ENCODE peak calls at places on chromosomes 13 and 19, in seven cellular contexts. X is neuronal stem cell; A is cardiac muscle cell; E is ascending aorta; O is CD8-positive, alpha-beta T cell; V is fibroblast of lung; U is endothelial cell of umbilical vein. B is an unnamed sample. For H3K4me1, the result is how much of the 10 kb centered on the place peaks cover.

GRCh38 chr19:35013047-35013819 is 13.1 kb downstream of the GRAMD1A start:
- DNase-seq in X (no peak), A (peak), E (no peak), O (peak), V (peak), U (peak), B (peak)

GRCh38 chr13:35190241-35190640 is 248.2 kb downstream of the NBEA start:
- DNase-seq in X (no peak), A (no peak), E (no peak), O (no peak), V (peak), U (no peak), B (no peak)

GRCh38 chr19:40223135-40223822 is 3.2 kb downstream of the CCNP start:
- DNase-seq in X (no peak), A (no peak), E (no peak), O (no peak), V (no peak), U (no peak), B (no peak)

GRCh38 chr19:39599116-39599515 is 3.2 kb upstream of the LGALS13 start:
- DNase-seq in X (peak), A (peak), E (no peak), O (no peak), V (peak), U (peak), B (no peak)

GRCh38 chr13:99378985-99379734 is 72.0 kb upstream of the GPR183 start:
- DNase-seq in X (no peak), A (no peak), E (no peak), O (no peak), V (no peak), U (no peak), B (no peak)

GRCh38 chr19:58518261-58519086 is 1.1 kb downstream of the ZBTB45 start:
- DNase-seq in X (no peak), A (no peak), E (no peak), O (no peak), V (no peak), U (no peak), B (peak)

GRCh38 chr13:93307651-93308050 is 81.0 kb downstream of the GPC6 start:
- DNase-seq in X (no peak), A (no peak), E (no peak), O (no peak), V (no peak), U (no peak), B (no peak)

GRCh38 chr19:1422360-1422759 is 15.0 kb downstream of the DAZAP1 start:
- DNase-seq in X (no peak), A (no peak), E (no peak), O (no peak), V (no peak), U (no peak), B (no peak)

GRCh38 chr13:84126671-84127171 is 244.4 kb upstream of the SLITRK1 start:
- DNase-seq in X (no peak), A (no peak), E (no peak), O (no peak), V (no peak), U (no peak), B (peak)

DNA sequence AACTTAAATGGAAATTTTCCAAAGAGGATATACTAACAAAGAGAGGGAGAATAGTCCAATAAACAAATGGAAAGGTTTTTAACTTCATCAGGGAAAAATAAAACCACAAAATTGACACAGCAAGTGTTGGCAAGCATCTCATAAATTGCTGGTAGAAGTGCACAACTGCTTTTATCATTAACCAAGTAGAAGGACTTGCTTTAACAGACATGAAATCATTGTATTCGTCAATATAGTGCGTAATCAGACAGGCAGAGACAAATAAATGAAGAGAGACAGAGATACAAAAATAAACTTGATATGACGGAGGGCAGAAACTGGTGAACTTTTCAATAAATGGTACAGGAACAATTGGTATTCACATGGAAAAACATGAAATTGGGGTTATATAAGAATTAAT is 7.4 kb downstream of the TGDS start:
- DNase-seq in X (no peak), A (no peak), E (no peak), O (no peak), V (no peak), U (no peak), B (no peak)
- H3K4me3 ChIP-seq in X (no peak), A (no peak), E (no peak), O (no peak), V (no peak), U (no peak), B (no peak)

GRCh38 chr19:10112037-10112751 is 701 bp downstream of the P2RY11 start:
- DNase-seq in X (no peak), A (peak), E (no peak), O (no peak), V (no peak), U (no peak), B (peak)

GRCh38 chr19:10109528-10109927 is 2.0 kb upstream of the P2RY11 start:
- DNase-seq in X (no peak), A (no peak), E (no peak), O (no peak), V (no peak), U (no peak), B (no peak)

GRCh38 chr19:10111405-10111811 is at the start of gene P2RY11:
- DNase-seq in X (no peak), A (no peak), E (no peak), O (no peak), V (no peak), U (no peak), B (peak)

GRCh38 chr19:10110972-10111317 is 548 bp upstream of the P2RY11 start:
- DNase-seq in X (no peak), A (no peak), E (no peak), O (no peak), V (no peak), U (no peak), B (peak)

GRCh38 chr19:10110076-10110971 is 1.2 kb upstream of the P2RY11 start:
- DNase-seq in X (no peak), A (no peak), E (no peak), O (no peak), V (no peak), U (no peak), B (no peak)
- H3K4me1 ChIP-seq in X (under half), A (under half), E (under half), O (under half), V (under half), U (under half), B (under half)

GRCh38 chr13:51637852-51638496 is 53.7 kb downstream of the WDFY2 start:
- DNase-seq in X (peak), A (no peak), E (no peak), O (no peak), V (no peak), U (no peak), B (no peak)

GRCh38 chr13:51636349-51636890 is 52.2 kb downstream of the WDFY2 start:
- DNase-seq in X (no peak), A (no peak), E (no peak), O (no peak), V (no peak), U (peak), B (no peak)

GRCh38 chr13:51635137-51635878 is 51.0 kb downstream of the WDFY2 start:
- DNase-seq in X (no peak), A (no peak), E (no peak), O (no peak), V (no peak), U (no peak), B (no peak)

GRCh38 chr13:51639171-51639570 is 54.9 kb downstream of the WDFY2 start:
- DNase-seq in X (no peak), A (no peak), E (no peak), O (no peak), V (no peak), U (no peak), B (no peak)

DNA sequence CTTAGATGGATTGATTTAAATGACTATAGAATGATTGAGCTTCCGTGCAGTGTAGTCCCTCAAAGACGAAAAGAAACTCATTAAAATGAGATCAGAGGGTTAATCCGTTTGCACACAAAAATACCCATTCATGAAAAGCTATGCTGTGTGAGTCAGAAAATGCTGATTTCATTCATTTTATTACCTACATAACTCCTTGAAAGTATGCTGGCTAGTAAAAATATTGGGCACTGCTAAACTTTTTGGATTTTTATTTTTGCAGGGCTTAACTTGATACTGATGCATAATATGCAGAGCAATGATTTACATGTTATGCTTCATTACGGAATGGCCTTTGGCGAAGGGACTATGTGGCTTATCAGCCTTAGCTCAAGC is 54.2 kb downstream of the WDFY2 start:
- DNase-seq in X (peak), A (peak), E (no peak), O (no peak), V (no peak), U (no peak), B (no peak)
- H3K4me3 ChIP-seq in X (no peak), A (no peak), E (no peak), O (no peak), V (no peak), U (no peak), B (no peak)

DNA sequence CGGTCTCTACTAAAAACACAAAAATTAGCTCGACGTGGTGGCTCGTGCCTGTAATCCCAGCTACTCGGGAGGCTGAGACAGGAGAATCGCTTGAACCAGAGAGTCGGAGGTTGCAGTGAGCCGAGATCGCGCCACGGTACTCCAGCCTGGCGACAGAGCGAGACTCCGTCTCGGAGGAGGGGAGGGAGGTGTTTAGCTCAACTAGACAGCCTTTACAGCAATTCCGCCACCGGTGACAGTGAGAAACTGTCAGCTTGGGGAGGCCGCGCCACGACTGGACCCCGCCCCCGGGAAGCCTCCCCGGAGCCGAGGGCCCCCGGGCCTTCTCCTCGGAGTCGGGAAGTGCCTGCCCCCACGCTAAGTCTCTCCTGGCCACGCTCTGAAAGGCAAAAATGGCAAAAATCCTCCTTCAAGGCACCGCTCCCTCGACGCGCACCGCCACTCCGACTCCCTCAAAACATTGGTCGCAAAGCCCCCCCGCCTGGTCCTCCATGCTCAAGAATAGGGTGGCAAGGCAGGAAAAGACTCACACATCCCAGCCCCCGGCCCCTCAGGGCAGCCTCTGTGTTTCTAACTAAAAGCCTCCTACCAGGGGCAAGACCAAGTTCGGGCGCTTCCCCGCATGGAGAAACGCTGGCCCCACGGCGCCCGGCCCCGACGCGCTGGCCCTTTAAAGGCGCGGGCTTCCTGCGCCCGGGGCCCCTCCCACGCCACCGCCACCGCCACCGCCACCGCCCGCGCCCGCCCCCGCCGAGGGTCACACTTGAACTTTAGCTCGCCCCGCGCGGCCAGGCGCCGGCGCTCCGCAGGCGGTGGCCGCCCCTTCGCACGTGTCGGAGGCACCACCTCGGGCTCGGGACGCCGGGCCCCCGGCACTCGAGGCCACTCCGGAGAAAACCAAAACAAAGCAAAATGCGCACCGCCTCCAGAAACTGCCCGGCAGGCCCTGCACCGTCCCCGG is 2.1 kb downstream of the FOXO1 start:
- DNase-seq in X (peak), A (peak), E (no peak), O (peak), V (peak), U (peak), B (peak)
- H3K4me1 ChIP-seq in X (under half), A (under half), E (under half), O (under half), V (under half), U (under half), B (under half)

DNA sequence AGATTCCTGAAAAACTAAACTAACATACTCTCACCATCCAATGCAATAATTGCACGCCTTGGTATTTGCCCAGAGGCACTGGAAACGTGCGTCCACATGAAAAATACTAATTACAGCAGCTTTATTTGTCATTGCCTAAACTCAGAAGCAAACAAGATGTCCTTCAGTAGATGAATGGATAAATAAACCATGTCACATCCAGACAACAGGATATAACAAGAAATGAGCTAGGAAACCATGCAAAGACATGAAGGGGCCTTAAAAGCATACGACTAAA is 25.0 kb downstream of the ELL start:
- DNase-seq in X (no peak), A (no peak), E (no peak), O (no peak), V (no peak), U (no peak), B (no peak)
- H3K4me3 ChIP-seq in X (no peak), A (no peak), E (no peak), O (no peak), V (no peak), U (no peak), B (no peak)

GRCh38 chr13:19587635-19588300 is 26.4 kb upstream of the TPTE2 start:
- DNase-seq in X (no peak), A (peak), E (no peak), O (no peak), V (peak), U (peak), B (no peak)
- H3K4me1 ChIP-seq in X (under half), A (under half), E (under half), O (under half), V (under half), U (under half), B (under half)

GRCh38 chr19:43767316-43767715 is 12.6 kb upstream of the SMG9 start:
- DNase-seq in X (no peak), A (no peak), E (no peak), O (no peak), V (no peak), U (no peak), B (no peak)
- H3K4me3 ChIP-seq in X (no peak), A (no peak), E (no peak), O (no peak), V (no peak), U (no peak), B (no peak)